ENCODE peak calls at places on chromosomes 13 and 19, in nine cellular contexts. G is PC-3, B is AG09309, C is cardiac muscle cell, R is endothelial cell, Z is mucosa of descending colon, U is heart right ventricle, S is testis, D is MCF 10A. K is an unnamed sample.

GRCh38 chr19:11296264-11296663 is 304 bp downstream of the TSPAN16 start:
- DNase-seq in D (peak), R (no peak), C (peak), S (no peak), B (no peak), G (no peak), Z (no peak), U (no peak), K (peak)

GRCh38 chr13:89380101-89380500 is 1708.9 kb downstream of the SLITRK5 start:
- DNase-seq in D (peak), U (no peak), S (no peak), C (no peak), Z (no peak), R (no peak), B (no peak), G (peak), K (no peak)

GRCh38 chr13:47549219-47549752 is 451.8 kb downstream of the SUCLA2 start:
- DNase-seq in U (no peak), C (no peak), B (no peak), Z (no peak), R (no peak), G (no peak), S (no peak), D (peak), K (no peak)

GRCh38 chr19:4543444-4543843 is 3.6 kb upstream of the LRG1 start:
- DNase-seq in S (no peak), Z (no peak), D (no peak), B (no peak), G (no peak), R (no peak), U (no peak), C (no peak), K (no peak)

GRCh38 chr13:110259651-110260050 is 47.3 kb downstream of the COL4A1 start:
- DNase-seq in B (no peak), G (no peak), R (no peak), Z (no peak), D (peak), S (no peak), C (peak), U (no peak), K (no peak)

GRCh38 chr13:109745702-109746101 is 40.7 kb downstream of the IRS2 start:
- DNase-seq in B (no peak), G (no peak), D (no peak), C (no peak), U (no peak), Z (no peak), R (no peak), S (no peak), K (peak)

GRCh38 chr13:51520524-51520923 is 63.7 kb upstream of the WDFY2 start:
- DNase-seq in G (peak), U (no peak), C (peak), B (no peak), D (peak), R (no peak), Z (no peak), S (no peak), K (no peak)

GRCh38 chr19:55319786-55320185 is 5.4 kb downstream of the TMEM150B start:
- DNase-seq in C (peak), D (no peak), G (no peak), R (peak), S (peak), B (no peak), U (peak), Z (no peak), K (no peak)

GRCh38 chr19:54209058-54209747 is 8.5 kb downstream of the RPS9 start:
- DNase-seq in R (no peak), S (no peak), G (peak), B (no peak), D (peak), Z (peak), C (no peak), U (no peak), K (no peak)

GRCh38 chr13:74201530-74201929 is 67.3 kb upstream of the KLF12 start:
- DNase-seq in B (no peak), U (no peak), D (no peak), G (no peak), Z (no peak), S (no peak), C (no peak), R (no peak), K (no peak)

GRCh38 chr13:110396913-110397379 is 89.9 kb downstream of the COL4A2 start:
- DNase-seq in D (peak), B (peak), U (peak), Z (peak), G (peak), S (peak), C (peak), R (no peak), K (peak)

GRCh38 chr19:24071078-24071477 is 15.9 kb upstream of the ZNF254 start:
- DNase-seq in S (no peak), R (no peak), B (no peak), D (peak), C (no peak), Z (no peak), U (no peak), G (no peak), K (no peak)

GRCh38 chr13:91348906-91349435 is 1.5 kb downstream of the MIR17HG start:
- DNase-seq in D (peak), C (peak), S (peak), U (peak), G (peak), Z (peak), B (peak), R (peak), K (peak)

GRCh38 chr13:73421310-73421912 is 362.6 kb downstream of the KLF5 start:
- DNase-seq in R (no peak), C (no peak), S (no peak), B (no peak), D (peak), Z (no peak), U (no peak), G (peak), K (no peak)

GRCh38 chr13:59346861-59347470 is 816.8 kb downstream of the DIAPH3 start:
- DNase-seq in B (no peak), Z (no peak), D (no peak), R (no peak), S (no peak), G (no peak), C (peak), U (no peak), K (no peak)

GRCh38 chr19:30047355-30047895 is 105.4 kb downstream of the URI1 start:
- DNase-seq in C (no peak), U (no peak), S (no peak), Z (no peak), R (no peak), D (no peak), B (no peak), G (no peak), K (no peak)

GRCh38 chr19:18292810-18293641 is 11.6 kb upstream of the JUND start:
- DNase-seq in G (peak), B (no peak), S (peak), U (peak), C (peak), R (peak), D (peak), Z (peak), K (peak)

GRCh38 chr13:112839347-112840105 is 129.5 kb upstream of the MCF2L start:
- DNase-seq in S (no peak), U (no peak), G (no peak), D (no peak), R (no peak), Z (peak), C (peak), B (peak), K (no peak)

GRCh38 chr13:106619688-106620555 is 52.0 kb upstream of the ARGLU1 start:
- DNase-seq in S (peak), Z (no peak), G (peak), R (peak), B (peak), U (no peak), D (peak), C (peak), K (no peak)

GRCh38 chr19:49400034-49400433 is 12.0 kb downstream of the KASH5 start:
- DNase-seq in Z (no peak), C (peak), U (no peak), R (no peak), B (no peak), G (no peak), D (peak), S (no peak), K (no peak)

GRCh38 chr13:46149272-46150133 is 32.5 kb downstream of the LCP1 start:
- DNase-seq in U (no peak), G (peak), Z (no peak), S (no peak), R (no peak), D (peak), B (no peak), C (no peak), K (no peak)

GRCh38 chr13:54980651-54981050 is 1952.0 kb downstream of the OLFM4 start:
- DNase-seq in U (no peak), C (no peak), B (no peak), R (no peak), D (peak), G (no peak), S (no peak), Z (no peak), K (no peak)

DNA sequence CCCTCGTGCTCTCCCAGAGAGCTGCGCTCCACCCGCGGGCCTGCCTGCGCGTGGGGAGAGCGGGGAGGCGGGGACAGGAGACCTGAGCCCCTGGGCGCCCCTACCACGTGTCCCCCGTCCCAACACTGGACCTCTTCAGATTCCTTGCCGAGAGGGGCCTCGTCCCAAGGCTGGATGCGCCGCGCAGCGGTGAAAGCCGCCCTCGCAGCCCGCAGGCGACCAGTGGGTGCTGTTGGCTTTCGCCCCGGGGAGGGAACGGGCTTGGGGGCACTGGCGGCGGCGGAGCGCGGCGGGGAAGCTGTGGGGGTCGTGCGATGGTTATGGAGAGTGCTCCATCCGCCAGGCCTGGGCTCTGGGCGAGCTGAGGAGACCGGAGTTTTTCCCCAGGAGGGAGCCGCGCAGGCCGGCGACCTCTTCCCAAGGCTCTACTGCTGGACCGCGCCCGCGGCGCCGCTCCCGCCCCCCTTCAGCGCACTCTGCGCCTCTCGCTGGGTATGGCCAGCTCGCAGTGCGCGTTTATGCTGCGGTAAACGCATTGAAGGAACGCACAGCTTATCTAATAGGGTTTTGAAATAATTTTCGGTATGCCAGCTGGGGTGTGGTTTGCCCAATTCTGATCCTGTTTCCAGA is 17.2 kb upstream of the RNF17 start:
- DNase-seq in S (no peak), B (no peak), U (no peak), Z (no peak), R (peak), C (peak), G (no peak), D (no peak), K (no peak)
- TF ChIP-seq CTCF in S (no peak), B (peak), U (peak), Z (no peak), R (peak), C (peak), G (no peak), D (no peak), K (no peak)

GRCh38 chr19:31326329-31327028 is 22.8 kb downstream of the TSHZ3 start:
- DNase-seq in S (no peak), U (no peak), R (no peak), B (no peak), Z (no peak), G (no peak), C (no peak), D (no peak), K (no peak)

GRCh38 chr19:31329819-31330218 is 19.4 kb downstream of the TSHZ3 start:
- DNase-seq in D (no peak), R (no peak), G (no peak), Z (no peak), S (no peak), B (no peak), C (no peak), U (no peak), K (no peak)

GRCh38 chr19:31330237-31330636 is 19.0 kb downstream of the TSHZ3 start:
- DNase-seq in S (no peak), C (no peak), G (no peak), D (no peak), Z (no peak), R (no peak), B (no peak), U (no peak), K (no peak)

GRCh38 chr19:31328238-31328637 is 21.0 kb downstream of the TSHZ3 start:
- DNase-seq in G (no peak), C (no peak), B (no peak), D (no peak), Z (no peak), S (no peak), U (no peak), R (no peak), K (no peak)

GRCh38 chr19:31325342-31325741 is 23.9 kb downstream of the TSHZ3 start:
- DNase-seq in D (no peak), C (no peak), S (no peak), Z (no peak), B (no peak), R (no peak), G (no peak), U (no peak), K (no peak)
- TF ChIP-seq CTCF in D (no peak), C (no peak), S (no peak), Z (no peak), B (no peak), R (no peak), G (no peak), U (no peak), K (no peak)

DNA sequence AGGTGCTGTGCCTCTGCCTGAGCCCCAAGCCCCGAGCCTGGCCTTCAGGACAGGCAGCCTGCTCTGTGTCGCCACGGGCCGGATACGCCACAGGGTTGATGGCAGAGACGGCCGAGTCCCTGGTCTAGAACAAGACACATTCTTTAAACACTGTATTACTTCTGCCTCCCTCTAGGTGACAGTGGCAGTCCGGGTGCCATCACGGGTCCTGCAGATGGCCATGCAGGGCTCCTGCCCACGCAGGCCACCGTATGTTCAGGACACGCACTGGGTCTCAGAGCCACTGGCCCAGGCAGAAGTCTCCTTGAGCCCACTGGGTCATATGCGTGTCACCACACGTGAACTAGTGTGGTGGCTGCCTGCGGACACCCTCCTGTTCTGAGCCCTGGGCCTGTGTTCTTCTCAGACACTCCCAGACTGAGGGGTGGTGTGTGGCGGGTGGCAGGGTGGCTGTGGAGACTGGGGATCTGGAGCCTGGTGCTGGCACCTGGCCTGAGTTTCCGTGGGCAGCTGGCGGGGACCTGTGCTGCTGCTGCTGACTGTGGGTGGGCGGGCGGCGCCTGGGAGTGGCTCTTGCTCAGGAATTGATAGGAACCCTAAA is 4.4 kb downstream of the PLEKHJ1 start:
- DNase-seq in R (no peak), U (no peak), D (no peak), C (no peak), B (no peak), G (no peak), S (peak), Z (no peak), K (no peak)
- TF ChIP-seq CTCF in R (no peak), U (peak), D (no peak), C (no peak), B (no peak), G (peak), S (peak), Z (no peak), K (no peak)

GRCh38 chr13:66693656-66694055 is 536.5 kb downstream of the PCDH9 start:
- DNase-seq in U (no peak), D (no peak), B (no peak), G (no peak), C (peak), R (no peak), S (no peak), Z (no peak), K (no peak)

GRCh38 chr13:66691149-66691548 is 539.0 kb downstream of the PCDH9 start:
- DNase-seq in R (no peak), S (no peak), B (no peak), C (no peak), D (no peak), G (no peak), U (no peak), Z (no peak), K (no peak)

GRCh38 chr13:66689628-66690027 is 540.5 kb downstream of the PCDH9 start:
- DNase-seq in S (peak), U (no peak), R (no peak), D (peak), C (peak), G (peak), B (no peak), Z (no peak), K (no peak)

GRCh38 chr13:66689037-66689619 is 541.0 kb downstream of the PCDH9 start:
- DNase-seq in S (no peak), D (no peak), C (peak), R (no peak), Z (no peak), B (no peak), G (no peak), U (no peak), K (no peak)
- TF ChIP-seq CTCF in S (no peak), D (peak), C (peak), R (no peak), Z (no peak), B (peak), G (peak), U (peak), K (no peak)

K was measured in right atrium auricular region.